ENCODE peak calls at places on chromosomes 1 and 21, in nine cellular contexts. E is breast epithelium, R is IMR-90, J is neural progenitor cell, O is endothelial cell of umbilical vein, B is mucosa of descending colon, N is tibial nerve, X is OCI-LY7, L is keratinocyte. C is an unnamed sample. For H3K36me3, the result is how much of the 10 kb centered on the place peaks cover.

GRCh38 chr21:35925497-35925896 is 134.8 kb downstream of the SETD4 start:
- DNase-seq in N (no peak), X (peak), E (no peak), L (no peak), J (no peak), R (peak), O (peak), B (no peak), C (peak)

GRCh38 chr1:241423541-241424479 is 66.8 kb upstream of the RGS7 start:
- DNase-seq in O (peak), R (peak), L (no peak), E (no peak), B (peak), X (no peak), N (no peak), J (peak), C (no peak)

GRCh38 chr1:64472805-64473204 is 2.9 kb downstream of the CACHD1 start:
- DNase-seq in J (peak), R (no peak), O (no peak), X (no peak), N (no peak), B (no peak), L (no peak), E (no peak), C (no peak)

GRCh38 chr21:36709868-36710728 is 11.2 kb downstream of the SIM2 start:
- DNase-seq in L (no peak), O (no peak), B (no peak), X (no peak), J (peak), E (peak), N (no peak), R (no peak), C (no peak)

GRCh38 chr1:62052946-62053345 is 141.7 kb upstream of the L1TD1 start:
- DNase-seq in B (no peak), R (no peak), L (no peak), N (no peak), O (no peak), X (no peak), E (no peak), J (no peak), C (no peak)

GRCh38 chr1:52727114-52727586 is 897 bp downstream of the ZYG11B start:
- DNase-seq in X (peak), J (peak), E (no peak), N (no peak), B (peak), L (no peak), O (peak), R (no peak), C (no peak)

GRCh38 chr1:111139234-111139955 is 498 bp downstream of the DRAM2 start:
- DNase-seq in J (peak), L (no peak), B (peak), N (peak), O (peak), R (peak), X (peak), E (no peak), C (peak)

GRCh38 chr1:238063454-238063853 is 172.7 kb upstream of the ZP4 start:
- DNase-seq in L (peak), X (no peak), O (no peak), E (no peak), B (no peak), R (peak), J (no peak), N (no peak), C (peak)

GRCh38 chr1:15788624-15789301 is 18.7 kb downstream of the UQCRHL start:
- DNase-seq in J (no peak), O (peak), E (no peak), R (peak), L (peak), B (no peak), N (no peak), X (no peak), C (peak)

GRCh38 chr1:188489336-188490112 is 1660.8 kb downstream of the PLA2G4A start:
- DNase-seq in X (no peak), L (no peak), N (no peak), E (no peak), R (peak), B (no peak), O (peak), J (peak), C (no peak)

GRCh38 chr1:16236091-16236494 is 890 bp downstream of the CPLANE2 start:
- DNase-seq in E (no peak), R (peak), J (peak), X (peak), B (peak), N (no peak), L (peak), O (peak), C (peak)

GRCh38 chr1:101444873-101445618 is 208.2 kb downstream of the S1PR1 start:
- DNase-seq in N (no peak), L (no peak), X (no peak), E (no peak), R (no peak), J (no peak), B (no peak), O (no peak), C (no peak)

GRCh38 chr1:87598429-87598828 is 269.7 kb downstream of the LMO4 start:
- DNase-seq in O (no peak), L (no peak), J (peak), E (no peak), R (no peak), B (no peak), X (no peak), N (no peak), C (no peak)

DNA sequence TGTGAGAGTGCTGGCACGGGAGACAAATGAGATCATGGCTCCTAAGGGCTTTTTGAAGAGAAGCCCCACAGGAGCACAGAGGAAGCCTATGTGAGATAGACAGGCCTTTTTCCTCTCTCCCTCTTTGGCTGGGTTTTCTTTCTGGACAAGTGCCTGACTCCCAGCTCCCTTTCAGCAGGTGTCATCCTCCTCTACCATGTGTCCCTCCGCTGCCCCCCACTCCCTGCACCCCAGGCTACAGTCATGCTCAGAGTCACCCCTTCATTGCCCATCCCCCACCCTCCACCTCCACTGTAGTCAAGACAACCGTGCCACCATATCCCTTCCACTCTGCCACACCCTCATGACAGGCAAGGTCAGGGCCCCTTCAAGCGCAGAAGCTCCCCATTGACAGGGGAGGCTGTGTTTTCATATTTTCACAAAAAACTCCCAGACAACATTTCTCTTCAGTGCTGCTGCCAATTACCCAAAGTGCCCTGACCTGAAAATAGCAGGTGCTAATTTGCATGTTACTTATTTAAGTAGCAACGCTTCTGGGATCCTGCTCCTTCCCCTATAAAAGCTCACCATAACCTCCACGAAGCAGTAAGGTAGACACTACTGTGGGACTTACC is 92.1 kb upstream of the IPO9 start:
- DNase-seq in N (no peak), X (peak), R (no peak), L (no peak), E (no peak), O (no peak), B (no peak), J (no peak), C (no peak)
- H3K4me3 ChIP-seq in N (no peak), X (peak), R (no peak), L (no peak), E (no peak), O (no peak), B (no peak), J (no peak), C (no peak)

GRCh38 chr1:156975084-156975483 is 54.7 kb downstream of the LRRC71 start:
- DNase-seq in X (no peak), L (no peak), J (no peak), R (no peak), B (no peak), N (no peak), O (no peak), E (no peak), C (no peak)

GRCh38 chr1:156973464-156973863 is 53.0 kb downstream of the LRRC71 start:
- DNase-seq in X (no peak), O (no peak), J (no peak), R (no peak), N (no peak), B (no peak), E (no peak), L (no peak), C (no peak)

GRCh38 chr1:156970017-156970416 is 49.6 kb downstream of the LRRC71 start:
- DNase-seq in R (peak), J (no peak), N (no peak), E (no peak), O (no peak), L (no peak), B (no peak), X (peak), C (peak)

GRCh38 chr1:156964431-156964830 is 44.0 kb downstream of the LRRC71 start:
- DNase-seq in N (no peak), O (no peak), E (no peak), X (no peak), L (no peak), B (no peak), R (peak), J (no peak), C (no peak)

GRCh38 chr1:156969496-156969895 is 49.1 kb downstream of the LRRC71 start:
- DNase-seq in L (no peak), X (no peak), B (no peak), R (no peak), E (no peak), O (no peak), N (no peak), J (no peak), C (no peak)
- H3K36me3 ChIP-seq in L (under half), X (under half), B (under half), R (under half), E (under half), O (under half), N (under half), J (under half), C (under half)

DNA sequence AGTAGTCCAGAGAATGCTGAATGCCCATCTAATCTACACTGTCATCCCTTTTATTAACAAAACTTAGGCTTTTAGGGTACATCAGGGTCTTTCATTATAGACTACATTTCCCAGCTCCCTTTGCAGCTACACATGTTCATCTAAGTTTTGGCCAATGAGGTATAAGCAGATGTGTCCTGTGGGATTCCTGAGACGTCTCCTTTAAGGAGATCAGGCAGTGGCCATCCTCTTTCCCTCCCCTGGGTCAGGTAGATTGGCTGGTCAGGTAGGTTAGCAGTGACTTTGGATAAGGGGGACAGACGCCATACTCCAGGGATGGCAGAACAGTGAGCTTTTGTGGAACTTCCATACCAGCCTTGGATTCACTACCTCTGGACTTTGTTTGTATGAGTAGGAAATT is 188.3 kb downstream of the FGGY start:
- DNase-seq in N (no peak), J (no peak), E (no peak), R (no peak), X (no peak), O (no peak), L (no peak), B (no peak), C (no peak)
- TF ChIP-seq CTCF in N (no peak), J (no peak), E (no peak), R (no peak), X (no peak), O (no peak), L (no peak), B (no peak), C (no peak)

GRCh38 chr1:179745131-179745611 is 2.1 kb downstream of the FAM163A start:
- DNase-seq in R (no peak), J (peak), X (no peak), O (no peak), B (no peak), E (no peak), N (no peak), L (no peak), C (no peak)

GRCh38 chr1:179744401-179745130 is 1.5 kb downstream of the FAM163A start:
- DNase-seq in B (no peak), X (no peak), R (no peak), L (no peak), O (no peak), J (peak), N (no peak), E (no peak), C (no peak)

GRCh38 chr1:179742291-179742690 is 800 bp upstream of the FAM163A start:
- DNase-seq in O (no peak), N (no peak), J (no peak), E (no peak), B (no peak), R (no peak), L (no peak), X (no peak), C (no peak)

GRCh38 chr1:179743679-179744400 is 749 bp downstream of the FAM163A start:
- DNase-seq in J (peak), E (no peak), N (no peak), X (no peak), O (no peak), B (no peak), R (no peak), L (no peak), C (no peak)

GRCh38 chr1:179742717-179743678 is at the start of gene FAM163A:
- DNase-seq in R (no peak), J (peak), L (no peak), N (no peak), B (no peak), O (no peak), X (no peak), E (no peak), C (no peak)
- H3K4me3 ChIP-seq in R (no peak), J (peak), L (no peak), N (peak), B (no peak), O (peak), X (no peak), E (peak), C (no peak)